ENCODE peak calls at places on chromosomes 16 and 17, in ten cellular contexts. B is psoas muscle; I is retina; G is IMR-90; K is RWPE1; N is lower leg skin; O is cardiac fibroblast; H is GM04504; J is activated naive CD4-positive, alpha-beta T cell treated with Interleukin-2 at 50 U/mL for 16 hours; U is fibroblast of gingiva. T is an unnamed sample.
A peak's percentile ranks its signal among the peaks of the same experiment; 100 is the strongest.

GRCh38 chr16:82157836-82158235 is 12.2 kb downstream of the MPHOSPH6 start:
- DNase-seq in U (peak; percentile 21), H (no peak), J (no peak), O (no peak), B (no peak), G (no peak), I (no peak), K (no peak), N (no peak), T (no peak)

GRCh38 chr16:58515871-58516767 is 802 bp downstream of the SETD6 start:
- DNase-seq in J (peak; percentile 45), I (no peak), H (no peak), K (peak; percentile 71), O (no peak), N (no peak), U (no peak), G (no peak), B (peak; percentile 77), T (no peak)

GRCh38 chr16:2879854-2880508 is 3.0 kb upstream of the FLYWCH2 start:
- DNase-seq in G (no peak), U (no peak), N (no peak), O (no peak), B (peak; percentile 16), H (no peak), J (no peak), K (no peak), I (no peak), T (no peak)

GRCh38 chr17:27572665-27573064 is 58.3 kb upstream of the LGALS9 start:
- DNase-seq in K (no peak), O (no peak), G (peak; percentile 77), N (no peak), J (peak; percentile 65), U (no peak), I (no peak), B (peak; percentile 17), H (no peak), T (no peak)

GRCh38 chr16:84677017-84677803 is 22.6 kb upstream of the USP10 start:
- DNase-seq in G (peak; percentile 33), N (no peak), I (no peak), K (no peak), O (no peak), B (no peak), U (no peak), H (no peak), J (no peak), T (peak; percentile 25)

GRCh38 chr16:1613240-1613639 is 1.1 kb downstream of the CRAMP1 start:
- DNase-seq in O (peak; percentile 7), J (peak; percentile 11), G (no peak), B (no peak), K (peak; percentile 16), N (no peak), I (peak; percentile 4), H (no peak), U (no peak), T (no peak)

GRCh38 chr17:40086150-40087044 is 14.0 kb downstream of the NR1D1 start:
- DNase-seq in B (peak; percentile 87), K (no peak), I (peak; percentile 51), N (no peak), J (peak; percentile 74), H (no peak), O (peak; percentile 50), U (no peak), G (no peak), T (peak; percentile 83)

GRCh38 chr17:70137451-70138230 is 31.7 kb upstream of the KCNJ2 start:
- DNase-seq in H (peak; percentile 64), J (no peak), I (peak; percentile 11), G (peak; percentile 95), K (peak; percentile 66), O (peak; percentile 95), N (peak; percentile 88), B (peak; percentile 67), U (peak; percentile 99), T (no peak)

GRCh38 chr17:81865733-81866439 is 5.3 kb downstream of the ARHGDIA start:
- DNase-seq in I (no peak), G (no peak), K (no peak), J (no peak), U (no peak), N (peak; percentile 87), H (no peak), O (peak; percentile 46), B (no peak), T (no peak)

GRCh38 chr17:28860363-28860808 is 5.6 kb downstream of the ERAL1 start:
- DNase-seq in G (no peak), O (no peak), U (no peak), K (no peak), J (no peak), H (no peak), N (no peak), I (no peak), B (no peak), T (no peak)

GRCh38 chr17:78993241-78993956 is 13.7 kb upstream of the LGALS3BP start:
- DNase-seq in I (peak; percentile 65), H (no peak), G (peak; percentile 41), J (peak; percentile 55), O (peak; percentile 65), N (peak; percentile 87), K (no peak), U (peak; percentile 19), B (no peak), T (peak; percentile 78)

GRCh38 chr16:57528499-57529323 is 7.7 kb downstream of the CCDC102A start:
- DNase-seq in U (no peak), B (peak; percentile 26), H (no peak), O (no peak), J (no peak), G (no peak), K (no peak), I (peak; percentile 32), N (peak; percentile 78), T (peak; percentile 84)

GRCh38 chr17:3710951-3711383 is 12.7 kb upstream of the HASPIN start:
- DNase-seq in H (no peak), N (no peak), G (peak; percentile 71), J (peak; percentile 72), O (peak; percentile 82), B (no peak), K (peak; percentile 36), I (no peak), U (no peak), T (no peak)

GRCh38 chr16:58709338-58709737 is 24.8 kb upstream of the SLC38A7 start:
- DNase-seq in O (no peak), K (no peak), G (no peak), J (no peak), B (no peak), H (no peak), U (no peak), N (no peak), I (no peak), T (no peak)

GRCh38 chr16:71426880-71427615 is 14.8 kb downstream of the TLE7 start:
- DNase-seq in U (no peak), J (no peak), O (no peak), H (no peak), G (no peak), K (no peak), I (no peak), N (no peak), B (no peak), T (no peak)

GRCh38 chr16:10501016-10501607 is 79.3 kb downstream of the EMP2 start:
- DNase-seq in K (no peak), G (no peak), U (no peak), O (no peak), J (no peak), H (no peak), I (no peak), N (no peak), B (no peak), T (no peak)

GRCh38 chr16:735982-736453 is 4.8 kb downstream of the CIAO3 start:
- DNase-seq in B (no peak), I (no peak), N (no peak), H (no peak), G (no peak), K (no peak), J (peak; percentile 56), O (no peak), U (no peak), T (no peak)

GRCh38 chr16:85372627-85373372 is 240.3 kb upstream of the GSE1 start:
- DNase-seq in J (no peak), U (peak; percentile 76), K (peak; percentile 46), H (peak; percentile 76), O (peak; percentile 78), I (no peak), N (no peak), B (peak; percentile 80), G (peak; percentile 85), T (no peak)

GRCh38 chr16:1261131-1261917 is 5.5 kb downstream of the TPSD1 start:
- DNase-seq in H (no peak), U (no peak), N (no peak), G (no peak), B (no peak), O (no peak), J (no peak), I (peak; percentile 60), K (no peak), T (no peak)